ENCODE peak calls at places on chromosomes 12 and 14, in five cellular contexts. One of them, this sample, is unnamed.

GRCh38 chr14:81211844-81212243 is 8.9 kb downstream of the GTF2A1 start:
- DNase-seq in AG10803: peak; percentile 39
- DNase-seq in CD4-positive, alpha-beta memory T cell: peak; percentile 20
- DNase-seq in activated CD8-positive, alpha-beta memory T cell treated with anti-CD3 and anti-CD28 coated beads, Interleukin-2, amount 50 U/mL, for 48 hours: no peak
- DNase-seq in naive thymus-derived CD4-positive, alpha-beta T cell: no peak
- DNase-seq in this sample: peak; percentile 26

GRCh38 chr14:61678966-61679365 is 16.3 kb upstream of the HIF1A start:
- DNase-seq in AG10803: peak; percentile 64
- DNase-seq in CD4-positive, alpha-beta memory T cell: no peak
- DNase-seq in activated CD8-positive, alpha-beta memory T cell treated with anti-CD3 and anti-CD28 coated beads, Interleukin-2, amount 50 U/mL, for 48 hours: no peak
- DNase-seq in naive thymus-derived CD4-positive, alpha-beta T cell: no peak
- DNase-seq in this sample: no peak

GRCh38 chr14:105356927-105357326 is 41.4 kb upstream of the TEX22 start:
- DNase-seq in AG10803: no peak
- DNase-seq in CD4-positive, alpha-beta memory T cell: no peak
- DNase-seq in activated CD8-positive, alpha-beta memory T cell treated with anti-CD3 and anti-CD28 coated beads, Interleukin-2, amount 50 U/mL, for 48 hours: no peak
- DNase-seq in naive thymus-derived CD4-positive, alpha-beta T cell: no peak
- DNase-seq in this sample: no peak

GRCh38 chr12:95634622-95635621 is 83.6 kb upstream of the USP44 start:
- DNase-seq in AG10803: no peak
- DNase-seq in CD4-positive, alpha-beta memory T cell: no peak
- DNase-seq in activated CD8-positive, alpha-beta memory T cell treated with anti-CD3 and anti-CD28 coated beads, Interleukin-2, amount 50 U/mL, for 48 hours: no peak
- DNase-seq in naive thymus-derived CD4-positive, alpha-beta T cell: no peak
- DNase-seq in this sample: no peak

GRCh38 chr14:98721061-98721460 is 550.9 kb downstream of the BCL11B start:
- DNase-seq in AG10803: no peak
- DNase-seq in CD4-positive, alpha-beta memory T cell: no peak
- DNase-seq in activated CD8-positive, alpha-beta memory T cell treated with anti-CD3 and anti-CD28 coated beads, Interleukin-2, amount 50 U/mL, for 48 hours: no peak
- DNase-seq in naive thymus-derived CD4-positive, alpha-beta T cell: no peak
- DNase-seq in this sample: no peak

GRCh38 chr14:27881646-27882045 is 884.9 kb upstream of the FOXG1 start:
- DNase-seq in AG10803: no peak
- DNase-seq in CD4-positive, alpha-beta memory T cell: no peak
- DNase-seq in activated CD8-positive, alpha-beta memory T cell treated with anti-CD3 and anti-CD28 coated beads, Interleukin-2, amount 50 U/mL, for 48 hours: no peak
- DNase-seq in naive thymus-derived CD4-positive, alpha-beta T cell: no peak
- DNase-seq in this sample: no peak

GRCh38 chr12:4027412-4027811 is 154.2 kb upstream of the PARP11 start:
- DNase-seq in AG10803: no peak
- DNase-seq in CD4-positive, alpha-beta memory T cell: peak; percentile 63
- DNase-seq in activated CD8-positive, alpha-beta memory T cell treated with anti-CD3 and anti-CD28 coated beads, Interleukin-2, amount 50 U/mL, for 48 hours: peak; percentile 68
- DNase-seq in naive thymus-derived CD4-positive, alpha-beta T cell: no peak
- DNase-seq in this sample: peak; percentile 74

GRCh38 chr12:8603858-8604257 is 8.8 kb downstream of the AICDA start:
- DNase-seq in AG10803: no peak
- DNase-seq in CD4-positive, alpha-beta memory T cell: no peak
- DNase-seq in activated CD8-positive, alpha-beta memory T cell treated with anti-CD3 and anti-CD28 coated beads, Interleukin-2, amount 50 U/mL, for 48 hours: no peak
- DNase-seq in naive thymus-derived CD4-positive, alpha-beta T cell: no peak
- DNase-seq in this sample: no peak

GRCh38 chr12:127898616-127899015 is 368.4 kb upstream of the TMEM132C start:
- DNase-seq in AG10803: no peak
- DNase-seq in CD4-positive, alpha-beta memory T cell: no peak
- DNase-seq in activated CD8-positive, alpha-beta memory T cell treated with anti-CD3 and anti-CD28 coated beads, Interleukin-2, amount 50 U/mL, for 48 hours: no peak
- DNase-seq in naive thymus-derived CD4-positive, alpha-beta T cell: no peak
- DNase-seq in this sample: no peak

GRCh38 chr12:54411398-54412241 is 7.4 kb downstream of the ITGA5 start:
- DNase-seq in AG10803: peak; percentile 98
- DNase-seq in CD4-positive, alpha-beta memory T cell: no peak
- DNase-seq in activated CD8-positive, alpha-beta memory T cell treated with anti-CD3 and anti-CD28 coated beads, Interleukin-2, amount 50 U/mL, for 48 hours: peak; percentile 77
- DNase-seq in naive thymus-derived CD4-positive, alpha-beta T cell: peak; percentile 44
- DNase-seq in this sample: no peak

GRCh38 chr14:32244404-32244803 is 41.3 kb upstream of the RNU6-8 start:
- DNase-seq in AG10803: peak; percentile 29
- DNase-seq in CD4-positive, alpha-beta memory T cell: no peak
- DNase-seq in activated CD8-positive, alpha-beta memory T cell treated with anti-CD3 and anti-CD28 coated beads, Interleukin-2, amount 50 U/mL, for 48 hours: no peak
- DNase-seq in naive thymus-derived CD4-positive, alpha-beta T cell: no peak
- DNase-seq in this sample: no peak

GRCh38 chr12:69036533-69036932 is 103.6 kb upstream of the CPM start:
- DNase-seq in AG10803: no peak
- DNase-seq in CD4-positive, alpha-beta memory T cell: no peak
- DNase-seq in activated CD8-positive, alpha-beta memory T cell treated with anti-CD3 and anti-CD28 coated beads, Interleukin-2, amount 50 U/mL, for 48 hours: no peak
- DNase-seq in naive thymus-derived CD4-positive, alpha-beta T cell: no peak
- DNase-seq in this sample: no peak

GRCh38 chr14:71662291-71662790 is 269.9 kb upstream of the RGS6 start:
- DNase-seq in AG10803: no peak
- DNase-seq in CD4-positive, alpha-beta memory T cell: no peak
- DNase-seq in activated CD8-positive, alpha-beta memory T cell treated with anti-CD3 and anti-CD28 coated beads, Interleukin-2, amount 50 U/mL, for 48 hours: no peak
- DNase-seq in naive thymus-derived CD4-positive, alpha-beta T cell: no peak
- DNase-seq in this sample: no peak

GRCh38 chr14:68977137-68977740 is 1.9 kb downstream of the ACTN1 start:
- DNase-seq in AG10803: no peak
- DNase-seq in CD4-positive, alpha-beta memory T cell: peak; percentile 11
- DNase-seq in activated CD8-positive, alpha-beta memory T cell treated with anti-CD3 and anti-CD28 coated beads, Interleukin-2, amount 50 U/mL, for 48 hours: no peak
- DNase-seq in naive thymus-derived CD4-positive, alpha-beta T cell: no peak
- DNase-seq in this sample: no peak

GRCh38 chr14:24806061-24806678 is 172.2 kb upstream of the GZMB start:
- DNase-seq in AG10803: peak; percentile 39
- DNase-seq in CD4-positive, alpha-beta memory T cell: no peak
- DNase-seq in activated CD8-positive, alpha-beta memory T cell treated with anti-CD3 and anti-CD28 coated beads, Interleukin-2, amount 50 U/mL, for 48 hours: peak; percentile 74
- DNase-seq in naive thymus-derived CD4-positive, alpha-beta T cell: no peak
- DNase-seq in this sample: no peak

GRCh38 chr14:55438066-55438683 is 2.2 kb downstream of the TBPL2 start:
- DNase-seq in AG10803: peak; percentile 66
- DNase-seq in CD4-positive, alpha-beta memory T cell: peak; percentile 15
- DNase-seq in activated CD8-positive, alpha-beta memory T cell treated with anti-CD3 and anti-CD28 coated beads, Interleukin-2, amount 50 U/mL, for 48 hours: no peak
- DNase-seq in naive thymus-derived CD4-positive, alpha-beta T cell: no peak
- DNase-seq in this sample: peak; percentile 11

GRCh38 chr12:21607701-21608100 is 3.1 kb upstream of the GYS2 start:
- DNase-seq in AG10803: peak; percentile 42
- DNase-seq in CD4-positive, alpha-beta memory T cell: peak; percentile 37
- DNase-seq in activated CD8-positive, alpha-beta memory T cell treated with anti-CD3 and anti-CD28 coated beads, Interleukin-2, amount 50 U/mL, for 48 hours: no peak
- DNase-seq in naive thymus-derived CD4-positive, alpha-beta T cell: no peak
- DNase-seq in this sample: peak; percentile 40